ENCODE peak calls at places on chromosomes 5 and 9, in seven cellular contexts. Q, P, V, E, O, A and M are unnamed samples.

GRCh38 chr5:96463106-96463505 is 30.1 kb upstream of the PCSK1 start:
- DNase-seq in A (no peak), E (peak), Q (no peak), P (no peak), O (no peak), V (no peak), M (no peak)

GRCh38 chr5:134637106-134637721 is 4.6 kb upstream of the SAR1B start:
- DNase-seq in E (no peak), A (no peak), P (no peak), V (no peak), Q (no peak), O (peak), M (no peak)

GRCh38 chr5:34699155-34700077 is 43.3 kb downstream of the RAI14 start:
- DNase-seq in O (peak), A (no peak), P (no peak), E (no peak), V (no peak), Q (no peak), M (peak)

GRCh38 chr9:127172066-127172707 is 49.8 kb upstream of the ANGPTL2 start:
- DNase-seq in E (no peak), Q (no peak), A (no peak), P (peak), O (no peak), V (no peak), M (no peak)

GRCh38 chr5:71587709-71588532 is 781 bp downstream of the MCCC2 start:
- DNase-seq in A (no peak), O (no peak), E (no peak), P (no peak), V (no peak), Q (no peak), M (no peak)

GRCh38 chr5:133324058-133324457 is 272.2 kb downstream of the HSPA4 start:
- DNase-seq in O (no peak), E (no peak), P (peak), V (no peak), Q (no peak), A (no peak), M (no peak)

GRCh38 chr9:110777201-110777842 is 108.7 kb downstream of the MUSK start:
- DNase-seq in E (no peak), V (no peak), Q (no peak), P (no peak), O (no peak), A (no peak), M (no peak)

GRCh38 chr9:105333811-105334210 is 89.4 kb downstream of the SLC44A1 start:
- DNase-seq in O (no peak), Q (no peak), E (peak), P (no peak), V (no peak), A (peak), M (no peak)

GRCh38 chr5:156815988-156816599 is 34.0 kb upstream of the PPP1R2B start:
- DNase-seq in E (no peak), P (no peak), V (no peak), Q (no peak), O (peak), A (peak), M (peak)

GRCh38 chr5:135973323-135974018 is 18.7 kb upstream of the LECT2 start:
- DNase-seq in P (no peak), A (no peak), O (no peak), V (peak), E (peak), Q (no peak), M (no peak)

GRCh38 chr9:127942152-127943010 is 4.7 kb upstream of the DPM2 start:
- DNase-seq in V (no peak), A (peak), P (peak), Q (no peak), O (peak), E (peak), M (peak)

GRCh38 chr5:102152906-102153787 is 142.9 kb downstream of the SLCO4C1 start:
- DNase-seq in E (no peak), Q (no peak), V (no peak), A (no peak), P (no peak), O (peak), M (no peak)

GRCh38 chr9:21747171-21747570 is 55.3 kb upstream of the MTAP start:
- DNase-seq in P (no peak), O (no peak), V (no peak), E (peak), Q (no peak), A (no peak), M (no peak)

GRCh38 chr5:80569086-80569960 is 757 bp downstream of the ANKRD34B start:
- DNase-seq in A (no peak), Q (no peak), V (no peak), O (peak), P (peak), E (no peak), M (no peak)

DNA sequence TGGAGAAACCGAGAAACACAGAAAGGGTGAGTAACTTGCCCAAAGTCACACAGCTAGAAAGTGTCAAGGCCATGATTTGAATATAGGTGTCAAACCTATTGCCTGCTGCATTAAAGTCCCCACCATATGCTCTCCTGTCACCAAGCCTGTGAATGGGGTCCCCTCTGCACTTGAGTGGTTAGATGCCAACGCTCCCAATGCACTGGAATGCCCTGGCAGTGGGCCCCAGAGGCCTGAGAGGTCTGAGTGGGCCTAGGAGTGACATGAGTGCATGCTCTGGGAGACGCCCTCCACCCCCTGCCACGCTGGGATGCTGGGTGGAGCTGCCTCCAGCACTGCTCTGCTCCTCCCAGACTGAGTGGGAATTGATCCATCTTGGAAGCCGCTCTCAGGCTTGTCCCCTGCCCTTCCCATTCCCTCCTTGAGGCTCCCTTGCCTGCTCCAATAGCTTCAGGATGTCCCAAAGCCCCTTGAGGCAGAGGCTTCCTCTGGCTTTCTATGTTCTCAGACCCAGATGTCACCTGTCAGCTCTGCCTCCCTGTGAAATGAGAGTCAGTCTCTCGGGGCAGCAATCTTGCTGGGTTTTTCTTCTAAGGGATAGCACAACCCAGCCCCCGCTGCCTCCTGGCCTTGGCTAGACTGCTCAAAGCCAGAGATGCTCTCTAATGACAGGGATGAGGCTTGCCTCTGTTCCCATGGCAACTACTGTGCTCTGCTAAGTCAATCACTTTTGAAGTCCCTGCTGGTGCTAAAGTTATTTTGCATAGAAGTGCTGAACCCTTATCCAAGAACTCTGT is 6.6 kb upstream of the ARSI start:
- DNase-seq in O (peak), A (no peak), Q (no peak), P (no peak), E (no peak), V (no peak), M (no peak)
- H3K4me3 ChIP-seq in O (no peak), A (no peak), Q (no peak), P (no peak), E (no peak), V (no peak), M (no peak)

GRCh38 chr5:108905818-108906217 is 158.1 kb downstream of the FER start:
- DNase-seq in Q (no peak), A (no peak), V (no peak), P (no peak), O (no peak), E (no peak), M (no peak)
- H3K4me3 ChIP-seq in Q (no peak), A (no peak), V (no peak), P (no peak), O (no peak), E (no peak), M (no peak)

GRCh38 chr5:57106661-57107060 is 67.2 kb upstream of the GPBP1 start:
- DNase-seq in Q (no peak), A (no peak), O (no peak), P (no peak), E (no peak), V (no peak), M (no peak)

GRCh38 chr5:57103317-57103907 is 70.4 kb upstream of the GPBP1 start:
- DNase-seq in P (no peak), Q (no peak), O (no peak), E (no peak), V (no peak), A (no peak), M (no peak)

GRCh38 chr5:57102189-57102904 is 71.5 kb upstream of the GPBP1 start:
- DNase-seq in V (no peak), P (no peak), A (no peak), Q (no peak), E (no peak), O (no peak), M (no peak)

GRCh38 chr5:57097526-57097925 is 76.3 kb upstream of the GPBP1 start:
- DNase-seq in A (no peak), P (no peak), E (no peak), V (no peak), O (no peak), Q (no peak), M (no peak)

GRCh38 chr5:57102905-57103255 is 71.0 kb upstream of the GPBP1 start:
- DNase-seq in Q (no peak), O (no peak), A (no peak), P (no peak), V (no peak), E (no peak), M (no peak)
- H3K4me3 ChIP-seq in Q (no peak), O (no peak), A (no peak), P (no peak), V (no peak), E (no peak), M (no peak)

GRCh38 chr9:12697719-12698118 is 4.5 kb downstream of the TYRP1 start:
- DNase-seq in Q (no peak), P (no peak), E (no peak), V (no peak), A (no peak), O (no peak), M (no peak)
- H3K4me3 ChIP-seq in Q (no peak), P (no peak), E (no peak), V (no peak), A (no peak), O (no peak), M (no peak)

GRCh38 chr9:132768932-132769894 is 98.9 kb downstream of the GTF3C4 start:
- DNase-seq in O (peak), E (peak), A (peak), Q (peak), P (peak), V (peak), M (peak)
- H3K4me3 ChIP-seq in O (peak), E (peak), A (peak), Q (peak), P (peak), V (peak), M (peak)

GRCh38 chr9:31210982-31211570 is 1173.4 kb upstream of the ACO1 start:
- DNase-seq in Q (peak), E (no peak), P (no peak), O (peak), V (no peak), A (no peak), M (peak)
- H3K4me3 ChIP-seq in Q (no peak), E (no peak), P (no peak), O (no peak), V (no peak), A (no peak), M (no peak)

GRCh38 chr5:151662805-151663204 is 23.9 kb downstream of the SPARC start:
- DNase-seq in P (no peak), V (no peak), A (no peak), Q (peak), E (no peak), O (no peak), M (no peak)
- H3K4me3 ChIP-seq in P (no peak), V (no peak), A (no peak), Q (peak), E (no peak), O (no peak), M (no peak)

GRCh38 chr5:73121109-73121443 is 701 bp downstream of the TMEM171 start:
- DNase-seq in O (no peak), E (no peak), P (no peak), A (no peak), Q (no peak), V (no peak), M (no peak)

GRCh38 chr5:73122875-73123810 is 2.8 kb downstream of the TMEM171 start:
- DNase-seq in P (no peak), V (no peak), E (peak), O (peak), A (no peak), Q (no peak), M (no peak)

GRCh38 chr5:73119492-73120157 is 750 bp upstream of the TMEM171 start:
- DNase-seq in O (peak), V (no peak), E (no peak), Q (no peak), P (no peak), A (no peak), M (peak)

GRCh38 chr5:73118331-73119011 is 1.9 kb upstream of the TMEM171 start:
- DNase-seq in A (no peak), Q (no peak), O (no peak), V (no peak), E (no peak), P (no peak), M (peak)

GRCh38 chr5:73120222-73121108 is at the start of gene TMEM171:
- DNase-seq in Q (no peak), E (peak), A (peak), P (no peak), O (peak), V (no peak), M (peak)
- H3K4me3 ChIP-seq in Q (no peak), E (peak), A (no peak), P (peak), O (peak), V (peak), M (peak)

GRCh38 chr9:113580041-113580953 is 116.8 kb downstream of the RGS3 start:
- DNase-seq in Q (peak), V (peak), O (no peak), A (peak), P (peak), E (no peak), M (peak)

GRCh38 chr9:113583511-113584470 is 120.3 kb downstream of the RGS3 start:
- DNase-seq in Q (no peak), V (no peak), O (no peak), A (peak), P (no peak), E (no peak), M (no peak)

GRCh38 chr9:113580954-113581311 is 117.4 kb downstream of the RGS3 start:
- DNase-seq in P (no peak), O (no peak), V (no peak), E (no peak), A (peak), Q (no peak), M (no peak)

GRCh38 chr9:113582698-113583200 is 119.2 kb downstream of the RGS3 start:
- DNase-seq in V (no peak), A (no peak), P (no peak), E (no peak), O (no peak), Q (no peak), M (no peak)

GRCh38 chr9:113581865-113582697 is 118.6 kb downstream of the RGS3 start:
- DNase-seq in Q (peak), O (no peak), E (peak), A (peak), P (peak), V (peak), M (peak)
- H3K4me3 ChIP-seq in Q (peak), O (no peak), E (peak), A (no peak), P (no peak), V (no peak), M (peak)